ENCODE peak calls at places on chromosomes 11 and 22, in five cellular contexts. X is nephron progenitor cell, S is Caki2, A is AG08396, D is AG10803. K is an unnamed sample.

GRCh38 chr11:92314499-92314898 is 89.9 kb downstream of the FAT3 start:
- DNase-seq in X (no peak), S (no peak), A (no peak), D (peak; percentile 65), K (no peak)

GRCh38 chr11:396948-397548 is 3.0 kb downstream of the PKP3 start:
- DNase-seq in X (no peak), S (peak; percentile 53), A (peak; percentile 84), D (peak; percentile 48), K (peak; percentile 95)

GRCh38 chr11:9569588-9570164 is 3.8 kb upstream of the WEE1 start:
- DNase-seq in X (no peak), S (no peak), A (no peak), D (no peak), K (no peak)

GRCh38 chr11:87290304-87290922 is 252.7 kb downstream of the TMEM135 start:
- DNase-seq in X (peak; percentile 11), S (peak; percentile 17), A (peak; percentile 52), D (peak; percentile 64), K (peak; percentile 50)

GRCh38 chr22:23179381-23180294 is 671 bp upstream of the BCR start:
- DNase-seq in X (no peak), S (peak; percentile 23), A (no peak), D (no peak), K (no peak)

GRCh38 chr11:65506770-65507485 is 8.1 kb downstream of the MALAT1 start:
- DNase-seq in X (no peak), S (no peak), A (no peak), D (peak; percentile 71), K (no peak)

GRCh38 chr22:30235687-30236170 is 10.8 kb downstream of the LIF start:
- DNase-seq in X (no peak), S (peak; percentile 99), A (peak; percentile 78), D (peak; percentile 85), K (no peak)

GRCh38 chr11:41826129-41826528 is 366.7 kb upstream of the LRRC4C start:
- DNase-seq in X (no peak), S (no peak), A (no peak), D (no peak), K (no peak)

GRCh38 chr22:20205964-20206708 is 55.3 kb upstream of the CCDC188 start:
- DNase-seq in X (no peak), S (peak; percentile 71), A (peak; percentile 74), D (peak; percentile 74), K (no peak)

GRCh38 chr22:42544686-42545085 is 9.1 kb upstream of the SERHL2 start:
- DNase-seq in X (no peak), S (no peak), A (no peak), D (no peak), K (no peak)

GRCh38 chr22:20562607-20563463 is 55.4 kb downstream of the MED15 start:
- DNase-seq in X (no peak), S (no peak), A (no peak), D (no peak), K (no peak)

GRCh38 chr11:26944866-26945664 is 48.8 kb upstream of the FIBIN start:
- DNase-seq in X (no peak), S (no peak), A (no peak), D (peak; percentile 93), K (no peak)

GRCh38 chr11:128592454-128592853 is 5.1 kb upstream of the ETS1 start:
- DNase-seq in X (no peak), S (no peak), A (no peak), D (no peak), K (no peak)

GRCh38 chr11:64073542-64073941 is 37.8 kb downstream of the FLRT1 start:
- DNase-seq in X (no peak), S (no peak), A (no peak), D (no peak), K (no peak)

GRCh38 chr22:47146391-47146790 is 383.9 kb downstream of the TBC1D22A start:
- DNase-seq in X (no peak), S (no peak), A (no peak), D (no peak), K (peak; percentile 86)

GRCh38 chr11:116044520-116044919 is 540.3 kb upstream of the CADM1 start:
- DNase-seq in X (no peak), S (no peak), A (no peak), D (no peak), K (no peak)

GRCh38 chr11:128587415-128587814 is at the start of gene ETS1:
- DNase-seq in X (no peak), S (no peak), A (no peak), D (no peak), K (no peak)

GRCh38 chr11:44309483-44310197 is at the start of gene ALX4:
- DNase-seq in X (peak; percentile 68), S (no peak), A (no peak), D (peak; percentile 45), K (peak; percentile 74)

GRCh38 chr22:41801147-41801819 is 804 bp downstream of the CCDC134 start:
- DNase-seq in X (no peak), S (no peak), A (no peak), D (no peak), K (peak; percentile 10)

GRCh38 chr11:86172894-86173293 is 71.7 kb upstream of the EED start:
- DNase-seq in X (no peak), S (peak; percentile 75), A (no peak), D (peak; percentile 26), K (no peak)

GRCh38 chr11:132064987-132065620 is 694.7 kb downstream of the NTM start:
- DNase-seq in X (no peak), S (peak; percentile 9), A (peak; percentile 83), D (peak; percentile 100), K (no peak)

GRCh38 chr11:59266491-59266890 is 53.8 kb upstream of the MPEG1 start:
- DNase-seq in X (no peak), S (no peak), A (no peak), D (no peak), K (no peak)

GRCh38 chr11:116415095-116415494 is 357.7 kb downstream of the BUD13 start:
- DNase-seq in X (no peak), S (no peak), A (no peak), D (no peak), K (no peak)

GRCh38 chr11:120188831-120189455 is 21.9 kb upstream of the OAF start:
- DNase-seq in X (no peak), S (no peak), A (no peak), D (no peak), K (no peak)

GRCh38 chr11:106827687-106828086 is 190.6 kb downstream of the GUCY1A2 start:
- DNase-seq in X (no peak), S (no peak), A (no peak), D (no peak), K (no peak)

K was measured in SK-N-SH.